ENCODE peak calls at places on chromosomes 2 and 18, in seven cellular contexts. B is thyroid gland, R is fibroblast of mammary gland, E is tibial artery, C is ovary, Q is cardiac muscle cell, X is AG09309. S is an unnamed sample.

GRCh38 chr2:196225213-196225612 is 53.8 kb upstream of the STK17B start:
- DNase-seq in R (peak; percentile 60), X (no peak), E (no peak), B (no peak), Q (no peak), C (no peak), S (no peak)

GRCh38 chr2:146853741-146854444 is 990.9 kb upstream of the ACVR2A start:
- DNase-seq in R (peak; percentile 64), E (no peak), Q (no peak), X (no peak), B (no peak), C (no peak), S (no peak)

GRCh38 chr18:9946831-9947230 is 33.0 kb downstream of the VAPA start:
- DNase-seq in R (no peak), B (no peak), E (no peak), C (no peak), Q (no peak), X (no peak), S (no peak)

GRCh38 chr18:70292628-70293027 is 3.8 kb downstream of the SOCS6 start:
- DNase-seq in C (no peak), E (no peak), Q (no peak), R (no peak), B (no peak), X (no peak), S (no peak)

GRCh38 chr2:3522851-3523481 is 3.6 kb upstream of the ADI1 start:
- DNase-seq in C (peak; percentile 42), B (no peak), X (no peak), Q (no peak), E (no peak), R (peak; percentile 55), S (no peak)

GRCh38 chr18:4068552-4069158 is 386.5 kb downstream of the DLGAP1 start:
- DNase-seq in C (no peak), X (peak; percentile 11), E (no peak), B (peak; percentile 29), Q (peak; percentile 69), R (peak; percentile 60), S (peak; percentile 1)

GRCh38 chr2:204453730-204454167 is 91.5 kb upstream of the PARD3B start:
- DNase-seq in C (peak; percentile 34), E (peak; percentile 24), B (peak; percentile 84), X (no peak), R (no peak), Q (peak; percentile 46), S (no peak)

GRCh38 chr18:29188760-29189159 is 1011.8 kb upstream of the CDH2 start:
- DNase-seq in C (no peak), R (peak; percentile 53), Q (no peak), B (no peak), X (no peak), E (no peak), S (no peak)

GRCh38 chr2:231632559-231633142 is 40.0 kb downstream of the TEX44 start:
- DNase-seq in X (peak; percentile 76), C (no peak), R (peak; percentile 79), Q (no peak), E (no peak), B (no peak), S (no peak)

GRCh38 chr2:160859086-160859485 is 301.1 kb upstream of the TANK start:
- DNase-seq in R (no peak), B (no peak), E (no peak), X (no peak), Q (peak; percentile 12), C (no peak), S (no peak)

GRCh38 chr2:88764850-88765153 is 73.3 kb downstream of the RPIA start:
- DNase-seq in X (no peak), B (no peak), Q (no peak), E (no peak), R (no peak), C (no peak), S (no peak)

GRCh38 chr2:29113891-29114321 is 1.3 kb upstream of the CLIP4 start:
- DNase-seq in R (peak; percentile 70), B (peak; percentile 53), Q (peak; percentile 47), X (peak; percentile 32), C (peak; percentile 27), E (peak; percentile 81), S (no peak)

GRCh38 chr2:212539145-212539880 is 711 bp upstream of the ERBB4 start:
- DNase-seq in Q (peak; percentile 80), B (peak; percentile 95), E (peak; percentile 81), R (no peak), C (peak; percentile 23), X (no peak), S (no peak)

GRCh38 chr18:76495435-76496199 is 575 bp upstream of the ZNF516 start:
- DNase-seq in E (peak; percentile 49), B (peak; percentile 47), R (peak; percentile 77), C (peak; percentile 74), X (no peak), Q (peak; percentile 54), S (no peak)

GRCh38 chr2:239475161-239476028 is 74.6 kb upstream of the HDAC4 start:
- DNase-seq in B (no peak), E (no peak), R (no peak), X (no peak), C (peak; percentile 7), Q (no peak), S (no peak)

GRCh38 chr2:237154050-237154638 is 68.5 kb downstream of the COPS8 start:
- DNase-seq in Q (peak; percentile 42), E (no peak), R (peak; percentile 82), B (peak; percentile 52), C (peak; percentile 49), X (no peak), S (peak; percentile 33)

GRCh38 chr18:46283895-46284295 is 179.7 kb downstream of the HAUS1 start:
- DNase-seq in Q (peak; percentile 84), E (no peak), R (no peak), C (no peak), B (no peak), X (no peak), S (no peak)

GRCh38 chr2:220076734-220077133 is 449.3 kb downstream of the SLC4A3 start:
- DNase-seq in R (peak; percentile 95), E (peak; percentile 60), B (peak; percentile 65), X (peak; percentile 71), C (no peak), Q (peak; percentile 27), S (no peak)

GRCh38 chr2:129239143-129239542 is 740.3 kb upstream of the RAB6C start:
- DNase-seq in R (no peak), C (no peak), Q (no peak), X (no peak), B (no peak), E (no peak), S (no peak)

GRCh38 chr2:162317910-162318279 is 589 bp downstream of the IFIH1 start:
- DNase-seq in R (peak; percentile 16), E (no peak), X (no peak), C (peak; percentile 47), B (peak; percentile 45), Q (no peak), S (no peak)

DNA sequence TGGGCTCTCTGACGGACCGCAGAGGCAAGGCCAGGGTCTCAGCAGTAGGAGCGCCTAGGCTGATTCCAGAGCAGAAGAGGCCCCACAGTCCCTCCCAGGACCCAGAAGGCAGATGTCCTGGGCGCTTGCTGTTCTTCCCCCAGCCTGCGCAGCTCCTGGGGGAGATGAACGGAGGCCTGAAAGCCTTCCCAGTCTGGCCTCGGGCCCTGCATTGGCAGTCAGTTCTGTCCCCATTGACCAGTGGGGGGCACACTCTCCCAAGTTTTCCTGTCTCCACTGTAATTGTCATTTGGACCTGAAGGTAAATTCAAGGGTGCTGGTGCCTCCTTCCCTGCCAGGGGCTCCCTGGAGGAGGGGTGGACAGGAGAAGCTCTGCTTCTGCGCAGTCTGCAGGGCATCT is 345.7 kb downstream of the CYP26B1 start:
- DNase-seq in R (peak; percentile 68), B (peak; percentile 24), Q (peak; percentile 71), X (no peak), E (peak; percentile 57), C (no peak), S (no peak)
- TF ChIP-seq CTCF in R (peak; percentile 67), B (no peak), Q (peak; percentile 79), X (peak; percentile 79), E (peak; percentile 73), C (no peak), S (peak; percentile 53)

GRCh38 chr18:75456277-75456676 is 28.8 kb upstream of the SMIM21 start:
- DNase-seq in C (peak; percentile 36), E (no peak), X (no peak), R (peak; percentile 25), Q (no peak), B (peak; percentile 8), S (no peak)
- H3K4me3 ChIP-seq in C (peak overlapping the region; percentile 51), E (peak overlapping the region; percentile 56), X (peak overlapping the region; percentile 42), R (peak overlapping the region; percentile 32), Q (no peak overlapping the region), B (peak overlapping the region; percentile 48), S (no peak overlapping the region)

GRCh38 chr2:177058747-177059146 is 153.8 kb upstream of the HNRNPA3 start:
- DNase-seq in Q (no peak), E (no peak), C (no peak), X (no peak), B (no peak), R (no peak), S (no peak)

GRCh38 chr2:177051278-177051677 is 161.3 kb upstream of the HNRNPA3 start:
- DNase-seq in X (no peak), R (no peak), Q (no peak), E (no peak), B (no peak), C (no peak), S (no peak)

GRCh38 chr2:177059313-177059712 is 153.3 kb upstream of the HNRNPA3 start:
- DNase-seq in Q (no peak), B (no peak), E (no peak), C (no peak), X (no peak), R (no peak), S (no peak)

DNA sequence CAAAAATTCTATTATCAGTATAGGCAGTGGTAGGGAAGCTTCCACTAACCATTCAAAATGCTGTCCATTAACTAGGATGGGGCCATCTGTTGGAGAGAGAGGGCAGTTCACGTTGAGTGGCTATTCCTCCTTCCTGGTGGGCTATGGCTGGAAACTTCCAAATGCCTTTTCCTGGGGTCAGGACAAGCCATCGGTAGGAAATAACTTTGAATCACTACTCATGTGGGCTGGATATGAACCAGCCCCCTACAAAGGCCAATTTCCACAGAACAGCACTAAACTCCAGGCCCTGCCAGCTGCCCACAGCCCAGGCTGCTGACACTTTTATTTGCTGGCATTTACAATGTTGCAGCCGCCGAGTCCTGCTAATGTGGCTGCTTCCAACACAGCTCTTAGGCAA is 156.1 kb upstream of the HNRNPA3 start:
- DNase-seq in X (no peak), Q (no peak), R (no peak), E (no peak), B (peak; percentile 2), C (no peak), S (no peak)
- TF ChIP-seq CTCF in X (no peak), Q (no peak), R (peak; percentile 38), E (no peak), B (no peak), C (no peak), S (no peak)

GRCh38 chr2:200311139-200311538 is 4.6 kb downstream of the SPATS2L start:
- DNase-seq in Q (no peak), C (no peak), R (no peak), X (no peak), B (no peak), E (no peak), S (no peak)

GRCh38 chr2:200310545-200310971 is 4.1 kb downstream of the SPATS2L start:
- DNase-seq in E (no peak), C (no peak), Q (no peak), R (peak; percentile 58), B (no peak), X (no peak), S (no peak)

GRCh38 chr2:200318940-200319435 is 12.5 kb downstream of the SPATS2L start:
- DNase-seq in R (no peak), E (no peak), X (no peak), Q (no peak), B (no peak), C (no peak), S (no peak)

GRCh38 chr2:200317975-200318374 is 11.5 kb downstream of the SPATS2L start:
- DNase-seq in B (no peak), C (no peak), Q (no peak), R (no peak), E (no peak), X (no peak), S (no peak)

GRCh38 chr2:200314976-200315567 is 8.6 kb downstream of the SPATS2L start:
- DNase-seq in Q (no peak), C (no peak), X (no peak), R (peak; percentile 69), B (no peak), E (no peak), S (no peak)
- H3K4me3 ChIP-seq in Q (no peak overlapping the region), C (no peak overlapping the region), X (no peak overlapping the region), R (no peak overlapping the region), B (no peak overlapping the region), E (no peak overlapping the region), S (no peak overlapping the region)